ENCODE peak calls at places on chromosomes 3 and 15, in ten cellular contexts. S is IMR-90; V is HCT116; I is neural progenitor cell; H is endothelial cell; O is adrenal gland; U is osteocyte; Y is progenitor cell of endocrine pancreas; C is A549; R is CD8-positive, alpha-beta T cell. X is an unnamed sample.

GRCh38 chr15:73631915-73632669 is 1.1 kb downstream of the NPTN start:
- DNase-seq in V (no peak), S (peak; percentile 59), H (no peak), U (no peak), O (peak; percentile 45), C (peak; percentile 50), Y (no peak), I (peak; percentile 43), R (no peak), X (no peak)

GRCh38 chr15:56919708-56920637 is 1.5 kb downstream of the TCF12 start:
- DNase-seq in V (no peak), U (no peak), O (peak; percentile 16), C (peak; percentile 47), Y (no peak), S (peak; percentile 35), H (peak; percentile 32), I (peak; percentile 67), R (peak; percentile 6), X (peak; percentile 29)

GRCh38 chr3:49841126-49841525 is 15.2 kb downstream of the TRAIP start:
- DNase-seq in S (no peak), C (no peak), O (no peak), H (peak; percentile 64), R (no peak), U (no peak), V (peak; percentile 33), I (peak; percentile 45), Y (no peak), X (no peak)

GRCh38 chr3:17481116-17481515 is 261.3 kb downstream of the TBC1D5 start:
- DNase-seq in R (no peak), U (no peak), Y (no peak), V (no peak), S (no peak), O (no peak), C (no peak), I (no peak), H (no peak), X (no peak)

GRCh38 chr3:17065315-17065714 is 180.6 kb downstream of the PLCL2 start:
- DNase-seq in H (no peak), Y (no peak), R (no peak), V (no peak), C (no peak), O (no peak), I (no peak), U (no peak), S (no peak), X (no peak)

GRCh38 chr3:59836525-59836924 is 786.7 kb upstream of the CFAP20DC start:
- DNase-seq in S (no peak), V (no peak), Y (no peak), O (no peak), H (no peak), I (no peak), R (no peak), C (no peak), U (no peak), X (no peak)

GRCh38 chr3:15290731-15291130 is 41.7 kb downstream of the SH3BP5 start:
- DNase-seq in V (no peak), H (no peak), I (no peak), C (no peak), R (no peak), Y (no peak), S (no peak), O (no peak), U (no peak), X (no peak)

GRCh38 chr3:14175383-14176037 is 2.9 kb downstream of the XPC start:
- DNase-seq in H (no peak), Y (no peak), O (no peak), C (no peak), R (peak; percentile 61), S (peak; percentile 25), V (no peak), U (no peak), I (no peak), X (peak; percentile 35)

GRCh38 chr15:66740802-66741201 is 38.8 kb downstream of the SMAD6 start:
- DNase-seq in H (no peak), V (no peak), S (no peak), R (no peak), Y (no peak), I (no peak), U (no peak), O (no peak), C (no peak), X (no peak)

GRCh38 chr3:185210621-185211157 is 43.2 kb downstream of the EHHADH start:
- DNase-seq in Y (no peak), R (no peak), O (no peak), I (peak; percentile 39), U (no peak), V (no peak), S (no peak), H (no peak), C (no peak), X (no peak)

GRCh38 chr3:151770941-151771340 is 37.2 kb downstream of the AADACL2 start:
- DNase-seq in V (no peak), C (peak; percentile 46), Y (no peak), U (no peak), S (no peak), O (peak; percentile 67), H (no peak), R (no peak), I (no peak), X (no peak)

GRCh38 chr3:56775356-56775914 is 26.3 kb downstream of the ARHGEF3 start:
- DNase-seq in V (no peak), U (no peak), Y (no peak), I (peak; percentile 18), O (no peak), H (no peak), S (no peak), C (no peak), R (no peak), X (no peak)

GRCh38 chr15:99438222-99438592 is 127.6 kb upstream of the MEF2A start:
- DNase-seq in O (no peak), V (no peak), C (no peak), R (no peak), S (no peak), U (peak; percentile 80), Y (peak; percentile 3), I (no peak), H (no peak), X (no peak)

DNA sequence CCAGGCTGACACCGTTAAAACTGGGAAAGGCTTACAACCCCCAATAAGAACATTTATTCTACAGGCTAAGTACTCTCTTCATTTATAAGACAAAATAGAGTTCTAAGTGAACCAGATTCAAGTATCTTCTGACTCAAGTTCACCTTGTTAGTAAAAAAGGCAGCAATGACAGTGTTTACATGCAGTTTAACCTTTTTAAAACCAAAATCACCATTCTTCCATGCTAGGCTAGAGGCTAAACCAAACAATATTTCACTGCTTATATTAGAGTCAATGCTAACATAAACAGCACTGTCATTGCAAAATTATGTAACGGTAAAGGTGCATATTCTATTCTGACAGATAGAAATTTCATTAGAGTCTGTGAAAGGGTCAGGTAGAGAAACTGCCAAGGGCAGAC is 118.0 kb downstream of the FBN1 start:
- DNase-seq in S (peak; percentile 56), I (no peak), O (no peak), H (no peak), Y (no peak), C (no peak), V (no peak), U (no peak), R (no peak), X (no peak)
- TF ChIP-seq CTCF in S (no peak), I (no peak), O (no peak), H (no peak), Y (no peak), C (no peak), V (no peak), U (no peak), R (no peak), X (no peak)

DNA sequence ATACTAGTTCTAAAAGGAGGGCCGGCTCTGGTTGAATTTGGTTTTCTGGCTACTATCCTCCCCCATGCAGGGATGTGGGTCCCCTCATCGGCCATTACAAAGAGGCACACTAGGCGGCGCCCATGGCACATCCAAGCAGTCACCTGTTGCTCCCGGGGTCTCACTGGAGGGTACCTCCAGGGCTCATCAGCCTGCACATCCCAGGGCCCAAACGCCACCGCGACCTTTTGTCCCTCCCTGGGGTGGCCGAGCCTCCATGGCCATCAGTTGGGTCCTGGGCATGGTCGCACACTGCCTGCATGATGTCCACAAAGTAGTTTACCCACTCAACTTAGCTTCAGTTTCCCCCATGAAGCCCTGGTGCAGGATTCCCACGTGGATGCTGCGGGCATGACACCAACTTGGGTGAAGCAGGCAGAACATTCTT is 28.3 kb downstream of the IDH3A start:
- DNase-seq in V (peak; percentile 13), S (no peak), C (peak; percentile 61), I (peak; percentile 84), O (peak; percentile 40), H (peak; percentile 67), R (peak; percentile 37), U (no peak), Y (peak; percentile 51), X (peak; percentile 71)
- TF ChIP-seq CTCF in V (peak; percentile 87), S (peak; percentile 59), C (peak; percentile 93), I (peak; percentile 82), O (peak; percentile 26), H (peak; percentile 63), R (peak; percentile 18), U (peak; percentile 75), Y (peak; percentile 75), X (peak; percentile 63)

GRCh38 chr3:169623971-169624370 is 39.5 kb downstream of the MECOM start:
- DNase-seq in S (no peak), O (no peak), Y (no peak), R (no peak), C (no peak), H (no peak), V (no peak), U (no peak), I (no peak), X (no peak)
- TF ChIP-seq CTCF in S (no peak), O (no peak), Y (no peak), R (no peak), C (no peak), H (no peak), V (no peak), U (no peak), I (no peak), X (no peak)

GRCh38 chr15:69046781-69047180 is 32.3 kb downstream of the NOX5 start:
- DNase-seq in O (no peak), I (no peak), V (no peak), Y (no peak), R (no peak), S (no peak), C (no peak), H (no peak), U (no peak), X (no peak)

GRCh38 chr15:69049976-69050375 is 35.5 kb downstream of the NOX5 start:
- DNase-seq in R (no peak), O (no peak), V (no peak), U (no peak), H (no peak), C (no peak), S (no peak), Y (no peak), I (no peak), X (no peak)

GRCh38 chr15:69042531-69042930 is 28.0 kb downstream of the NOX5 start:
- DNase-seq in R (no peak), U (peak; percentile 49), I (no peak), Y (no peak), V (no peak), C (no peak), H (no peak), O (no peak), S (no peak), X (no peak)

GRCh38 chr15:69044899-69045298 is 30.4 kb downstream of the NOX5 start:
- DNase-seq in H (no peak), C (peak; percentile 50), O (no peak), Y (no peak), I (no peak), U (peak; percentile 30), R (no peak), V (no peak), S (peak; percentile 69), X (no peak)

GRCh38 chr15:69045810-69046209 is 31.3 kb downstream of the NOX5 start:
- DNase-seq in U (no peak), O (no peak), C (no peak), I (peak; percentile 60), R (no peak), Y (no peak), V (no peak), S (peak; percentile 37), H (no peak), X (no peak)
- TF ChIP-seq CTCF in U (peak; percentile 49), O (no peak), C (no peak), I (peak; percentile 30), R (no peak), Y (peak; percentile 37), V (peak; percentile 52), S (peak; percentile 18), H (no peak), X (no peak)

X was measured in GM10248.